ENCODE peak calls at places on chromosomes 12 and 14, in nine cellular contexts. One of them, this sample, is unnamed.
A peak's percentile ranks its signal among the peaks of the same experiment; 100 is the strongest.

GRCh38 chr12:31896514-31897039 is 62.6 kb upstream of the RESF1 start:
- DNase-seq in NCI-H1436: no peak
- DNase-seq in T-helper 17 cell: peak; percentile 59
- DNase-seq in T-helper 22 cell: peak; percentile 75
- DNase-seq in HL-60: peak; percentile 97
- DNase-seq in amniotic epithelial cell: peak; percentile 100
- DNase-seq in RCC 7860: no peak
- DNase-seq in AG09319: no peak
- DNase-seq in AG09309: no peak
- DNase-seq in this sample: no peak

GRCh38 chr12:132465269-132466190 is 24.4 kb upstream of the FBRSL1 start:
- DNase-seq in RCC 7860: peak; percentile 11
- DNase-seq in amniotic epithelial cell: no peak
- DNase-seq in T-helper 22 cell: no peak
- DNase-seq in AG09309: no peak
- DNase-seq in NCI-H1436: no peak
- DNase-seq in AG09319: no peak
- DNase-seq in HL-60: no peak
- DNase-seq in T-helper 17 cell: no peak
- DNase-seq in this sample: no peak

GRCh38 chr14:100896369-100897060 is 7.0 kb downstream of the RTL1 start:
- DNase-seq in AG09319: no peak
- DNase-seq in T-helper 22 cell: no peak
- DNase-seq in T-helper 17 cell: no peak
- DNase-seq in amniotic epithelial cell: no peak
- DNase-seq in RCC 7860: no peak
- DNase-seq in AG09309: no peak
- DNase-seq in NCI-H1436: peak; percentile 27
- DNase-seq in HL-60: no peak
- DNase-seq in this sample: no peak

GRCh38 chr12:55724226-55724939 is 4.2 kb downstream of the RDH5 start:
- DNase-seq in NCI-H1436: peak; percentile 41
- DNase-seq in RCC 7860: no peak
- DNase-seq in AG09309: no peak
- DNase-seq in HL-60: peak; percentile 80
- DNase-seq in T-helper 17 cell: peak; percentile 55
- DNase-seq in AG09319: no peak
- DNase-seq in T-helper 22 cell: no peak
- DNase-seq in amniotic epithelial cell: peak; percentile 65
- DNase-seq in this sample: peak; percentile 26

GRCh38 chr12:6038160-6038559 is 86.3 kb downstream of the VWF start:
- DNase-seq in amniotic epithelial cell: peak; percentile 83
- DNase-seq in RCC 7860: peak; percentile 40
- DNase-seq in AG09319: no peak
- DNase-seq in AG09309: no peak
- DNase-seq in HL-60: peak; percentile 74
- DNase-seq in NCI-H1436: peak; percentile 0
- DNase-seq in T-helper 17 cell: peak; percentile 11
- DNase-seq in T-helper 22 cell: no peak
- DNase-seq in this sample: peak; percentile 45

GRCh38 chr12:6285532-6286306 is 24.8 kb upstream of the PLEKHG6 start:
- DNase-seq in T-helper 22 cell: no peak
- DNase-seq in AG09309: no peak
- DNase-seq in AG09319: no peak
- DNase-seq in HL-60: no peak
- DNase-seq in NCI-H1436: no peak
- DNase-seq in T-helper 17 cell: no peak
- DNase-seq in amniotic epithelial cell: peak; percentile 62
- DNase-seq in RCC 7860: no peak
- DNase-seq in this sample: no peak

GRCh38 chr12:41515953-41516352 is 327.8 kb downstream of the PDZRN4 start:
- DNase-seq in RCC 7860: no peak
- DNase-seq in T-helper 17 cell: no peak
- DNase-seq in amniotic epithelial cell: no peak
- DNase-seq in AG09319: no peak
- DNase-seq in AG09309: no peak
- DNase-seq in NCI-H1436: no peak
- DNase-seq in T-helper 22 cell: no peak
- DNase-seq in HL-60: no peak
- DNase-seq in this sample: no peak

GRCh38 chr14:101028971-101029667 is 125.6 kb upstream of the RTL1 start:
- DNase-seq in T-helper 22 cell: no peak
- DNase-seq in AG09319: no peak
- DNase-seq in T-helper 17 cell: no peak
- DNase-seq in RCC 7860: no peak
- DNase-seq in NCI-H1436: peak; percentile 11
- DNase-seq in AG09309: no peak
- DNase-seq in HL-60: no peak
- DNase-seq in amniotic epithelial cell: no peak
- DNase-seq in this sample: no peak

GRCh38 chr12:19095331-19095730 is 34.2 kb upstream of the PLEKHA5 start:
- DNase-seq in RCC 7860: no peak
- DNase-seq in amniotic epithelial cell: peak; percentile 50
- DNase-seq in T-helper 17 cell: no peak
- DNase-seq in AG09309: no peak
- DNase-seq in AG09319: no peak
- DNase-seq in HL-60: no peak
- DNase-seq in NCI-H1436: no peak
- DNase-seq in T-helper 22 cell: no peak
- DNase-seq in this sample: no peak

GRCh38 chr12:27331299-27331926 is 1.2 kb upstream of the BMAL2 start:
- DNase-seq in T-helper 17 cell: no peak
- DNase-seq in T-helper 22 cell: no peak
- DNase-seq in RCC 7860: peak; percentile 87
- DNase-seq in AG09319: peak; percentile 60
- DNase-seq in HL-60: no peak
- DNase-seq in AG09309: peak; percentile 86
- DNase-seq in amniotic epithelial cell: peak; percentile 96
- DNase-seq in NCI-H1436: no peak
- DNase-seq in this sample: no peak

GRCh38 chr12:52789637-52790426 is 6.1 kb downstream of the KRT3 start:
- DNase-seq in T-helper 17 cell: no peak
- DNase-seq in RCC 7860: no peak
- DNase-seq in amniotic epithelial cell: no peak
- DNase-seq in HL-60: peak; percentile 18
- DNase-seq in AG09319: no peak
- DNase-seq in NCI-H1436: no peak
- DNase-seq in T-helper 22 cell: no peak
- DNase-seq in AG09309: no peak
- DNase-seq in this sample: no peak

GRCh38 chr14:97218713-97219355 is 421.7 kb downstream of the VRK1 start:
- DNase-seq in T-helper 17 cell: peak; percentile 10
- DNase-seq in HL-60: no peak
- DNase-seq in NCI-H1436: no peak
- DNase-seq in AG09309: no peak
- DNase-seq in AG09319: no peak
- DNase-seq in amniotic epithelial cell: no peak
- DNase-seq in T-helper 22 cell: no peak
- DNase-seq in RCC 7860: no peak
- DNase-seq in this sample: no peak